ENCODE peak calls at places on chromosomes 4 and X, in six cellular contexts. One of them, this sample, is unnamed.

GRCh38 chr4:77065382-77065781 is 10.4 kb downstream of the CCNI start:
- DNase-seq in GM12878: no peak
- DNase-seq in natural killer cell: no peak
- DNase-seq in choroid plexus epithelial cell: peak; percentile 71
- DNase-seq in kidney epithelial cell: no peak
- DNase-seq in A549: no peak
- DNase-seq in this sample: no peak

GRCh38 chr4:145945431-145946155 is 7.0 kb upstream of the ZNF827 start:
- DNase-seq in GM12878: no peak
- DNase-seq in natural killer cell: no peak
- DNase-seq in choroid plexus epithelial cell: peak; percentile 47
- DNase-seq in kidney epithelial cell: no peak
- DNase-seq in A549: no peak
- DNase-seq in this sample: no peak

GRCh38 chr4:57424231-57424897 is 314.2 kb upstream of the IGFBP7 start:
- DNase-seq in GM12878: no peak
- DNase-seq in natural killer cell: no peak
- DNase-seq in choroid plexus epithelial cell: peak; percentile 42
- DNase-seq in kidney epithelial cell: peak; percentile 26
- DNase-seq in A549: no peak
- DNase-seq in this sample: no peak

GRCh38 chr4:41611881-41612871 is 74.2 kb downstream of the LIMCH1 start:
- DNase-seq in GM12878: no peak
- DNase-seq in natural killer cell: no peak
- DNase-seq in choroid plexus epithelial cell: peak; percentile 42
- DNase-seq in kidney epithelial cell: peak; percentile 42
- DNase-seq in A549: no peak
- DNase-seq in this sample: no peak

GRCh38 chr4:55824865-55825264 is 5.3 kb downstream of the EXOC1L start:
- DNase-seq in GM12878: no peak
- DNase-seq in natural killer cell: no peak
- DNase-seq in choroid plexus epithelial cell: no peak
- DNase-seq in kidney epithelial cell: no peak
- DNase-seq in A549: no peak
- DNase-seq in this sample: no peak

GRCh38 chr4:83207497-83208105 is 77.0 kb downstream of the COQ2 start:
- DNase-seq in GM12878: no peak
- DNase-seq in natural killer cell: no peak
- DNase-seq in choroid plexus epithelial cell: peak; percentile 81
- DNase-seq in kidney epithelial cell: peak; percentile 61
- DNase-seq in A549: peak; percentile 18
- DNase-seq in this sample: no peak

GRCh38 chr4:114209589-114209988 is 230.1 kb upstream of the ARSJ start:
- DNase-seq in GM12878: no peak
- DNase-seq in natural killer cell: no peak
- DNase-seq in choroid plexus epithelial cell: no peak
- DNase-seq in kidney epithelial cell: no peak
- DNase-seq in A549: no peak
- DNase-seq in this sample: no peak

GRCh38 chr4:121192500-121192899 is 28.4 kb upstream of the TNIP3 start:
- DNase-seq in GM12878: peak; percentile 39
- DNase-seq in natural killer cell: no peak
- DNase-seq in choroid plexus epithelial cell: peak; percentile 72
- DNase-seq in kidney epithelial cell: no peak
- DNase-seq in A549: no peak
- DNase-seq in this sample: no peak

GRCh38 chr4:1008840-1009646 is 2.4 kb upstream of the FGFRL1 start:
- DNase-seq in GM12878: no peak
- DNase-seq in natural killer cell: peak; percentile 45
- DNase-seq in choroid plexus epithelial cell: no peak
- DNase-seq in kidney epithelial cell: no peak
- DNase-seq in A549: no peak
- DNase-seq in this sample: no peak

GRCh38 chr4:187389420-187389819 is 606.2 kb upstream of the ZFP42 start:
- DNase-seq in GM12878: no peak
- DNase-seq in natural killer cell: no peak
- DNase-seq in choroid plexus epithelial cell: no peak
- DNase-seq in kidney epithelial cell: no peak
- DNase-seq in A549: no peak
- DNase-seq in this sample: no peak

GRCh38 chrX:124226129-124226528 is 106.3 kb upstream of the TEX13D start:
- DNase-seq in GM12878: no peak
- DNase-seq in natural killer cell: no peak
- DNase-seq in choroid plexus epithelial cell: no peak
- DNase-seq in kidney epithelial cell: no peak
- DNase-seq in A549: no peak
- DNase-seq in this sample: no peak

GRCh38 chr4:89753601-89754066 is 83.3 kb downstream of the SNCA start:
- DNase-seq in GM12878: no peak
- DNase-seq in natural killer cell: no peak
- DNase-seq in choroid plexus epithelial cell: peak; percentile 99
- DNase-seq in kidney epithelial cell: peak; percentile 94
- DNase-seq in A549: peak; percentile 3
- DNase-seq in this sample: no peak

GRCh38 chr4:3531306-3531886 is 826 bp downstream of the LRPAP1 start:
- DNase-seq in GM12878: no peak
- DNase-seq in natural killer cell: no peak
- DNase-seq in choroid plexus epithelial cell: peak; percentile 17
- DNase-seq in kidney epithelial cell: no peak
- DNase-seq in A549: no peak
- DNase-seq in this sample: no peak

GRCh38 chr4:13476915-13477314 is 7.2 kb downstream of the RAB28 start:
- DNase-seq in GM12878: no peak
- DNase-seq in natural killer cell: no peak
- DNase-seq in choroid plexus epithelial cell: peak; percentile 77
- DNase-seq in kidney epithelial cell: peak; percentile 25
- DNase-seq in A549: no peak
- DNase-seq in this sample: no peak

GRCh38 chr4:153022233-153022632 is 86.1 kb downstream of the FHDC1 start:
- DNase-seq in GM12878: no peak
- DNase-seq in natural killer cell: no peak
- DNase-seq in choroid plexus epithelial cell: no peak
- DNase-seq in kidney epithelial cell: no peak
- DNase-seq in A549: no peak
- DNase-seq in this sample: no peak

GRCh38 chrX:110346681-110347080 is 12.0 kb upstream of the RTL9 start:
- DNase-seq in GM12878: no peak
- DNase-seq in natural killer cell: no peak
- DNase-seq in choroid plexus epithelial cell: peak; percentile 33
- DNase-seq in kidney epithelial cell: no peak
- DNase-seq in A549: no peak
- DNase-seq in this sample: no peak

GRCh38 chrX:25070038-25070437 is 54.3 kb upstream of the ARX start:
- DNase-seq in GM12878: no peak
- DNase-seq in natural killer cell: no peak
- DNase-seq in choroid plexus epithelial cell: no peak
- DNase-seq in kidney epithelial cell: no peak
- DNase-seq in A549: no peak
- DNase-seq in this sample: no peak

GRCh38 chrX:25068340-25068739 is 52.6 kb upstream of the ARX start:
- DNase-seq in GM12878: no peak
- DNase-seq in natural killer cell: no peak
- DNase-seq in choroid plexus epithelial cell: no peak
- DNase-seq in kidney epithelial cell: no peak
- DNase-seq in A549: no peak
- DNase-seq in this sample: no peak

GRCh38 chrX:25067271-25068172 is 51.8 kb upstream of the ARX start:
- DNase-seq in GM12878: no peak
- DNase-seq in natural killer cell: no peak
- DNase-seq in choroid plexus epithelial cell: no peak
- DNase-seq in kidney epithelial cell: no peak
- DNase-seq in A549: no peak
- DNase-seq in this sample: no peak

GRCh38 chrX:25069209-25069608 is 53.4 kb upstream of the ARX start:
- DNase-seq in GM12878: no peak
- DNase-seq in natural killer cell: no peak
- DNase-seq in choroid plexus epithelial cell: no peak
- DNase-seq in kidney epithelial cell: no peak
- DNase-seq in A549: no peak
- DNase-seq in this sample: no peak

GRCh38 chrX:25072247-25072646 is 56.5 kb upstream of the ARX start:
- DNase-seq in GM12878: no peak
- DNase-seq in natural killer cell: no peak
- DNase-seq in choroid plexus epithelial cell: no peak
- DNase-seq in kidney epithelial cell: no peak
- DNase-seq in A549: no peak
- DNase-seq in this sample: no peak
- TF ChIP-seq CTCF in GM12878: no peak
- TF ChIP-seq CTCF in natural killer cell: no peak
- TF ChIP-seq CTCF in choroid plexus epithelial cell: no peak
- TF ChIP-seq CTCF in kidney epithelial cell: no peak
- TF ChIP-seq CTCF in A549: no peak
- TF ChIP-seq CTCF in this sample: no peak

DNA sequence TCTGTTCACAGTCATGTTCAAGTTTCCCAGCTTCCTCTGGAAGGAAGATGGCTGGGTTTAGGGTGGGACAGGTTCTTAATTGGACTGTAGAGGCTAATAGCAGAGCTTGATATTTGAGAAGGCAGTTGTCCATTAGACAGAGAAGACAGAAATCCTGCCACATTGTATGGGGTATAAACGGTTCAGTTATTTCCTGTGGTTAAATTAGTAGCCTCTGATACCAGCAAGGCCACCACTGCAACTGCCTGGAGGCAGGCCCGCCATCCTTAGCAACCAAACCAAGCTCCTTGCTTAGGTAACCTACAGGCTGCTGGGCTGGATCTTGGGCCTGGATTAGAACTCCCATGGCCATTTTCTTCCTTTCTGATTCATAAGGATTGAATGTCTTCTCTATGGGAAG is 1367.0 kb downstream of the PCDH7 start:
- DNase-seq in GM12878: no peak
- DNase-seq in natural killer cell: no peak
- DNase-seq in choroid plexus epithelial cell: no peak
- DNase-seq in kidney epithelial cell: no peak
- DNase-seq in A549: no peak
- DNase-seq in this sample: no peak
- TF ChIP-seq CTCF in GM12878: no peak
- TF ChIP-seq CTCF in natural killer cell: no peak
- TF ChIP-seq CTCF in choroid plexus epithelial cell: no peak
- TF ChIP-seq CTCF in kidney epithelial cell: no peak
- TF ChIP-seq CTCF in A549: no peak
- TF ChIP-seq CTCF in this sample: no peak

DNA sequence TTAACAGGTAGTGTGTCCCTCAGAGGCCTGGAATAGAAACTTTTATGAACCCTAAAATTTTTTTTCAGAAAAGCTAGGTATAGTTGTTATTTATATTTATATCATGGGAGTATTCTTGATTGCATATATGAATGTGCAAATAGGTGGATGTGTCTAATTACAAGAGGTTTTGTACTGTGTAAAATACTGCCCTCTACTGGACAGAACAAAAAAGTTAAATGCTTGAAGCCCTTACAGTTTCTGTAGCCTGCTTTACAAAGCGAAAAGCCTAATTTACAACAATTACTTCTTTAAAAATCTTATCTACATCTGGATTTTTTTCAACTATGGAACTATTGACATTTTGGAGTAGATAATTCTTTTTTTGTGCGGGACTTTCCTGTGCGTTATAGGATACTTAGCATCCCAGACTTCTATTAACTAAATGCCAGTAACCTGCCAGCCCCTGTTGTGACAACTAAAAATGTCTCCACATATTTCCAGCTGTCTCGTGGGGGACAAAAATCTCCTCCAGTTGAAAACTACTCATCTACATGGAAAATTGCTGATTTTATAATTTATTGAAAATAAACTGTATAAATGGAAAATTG is 35.1 kb downstream of the ENPEP start:
- DNase-seq in GM12878: no peak
- DNase-seq in natural killer cell: no peak
- DNase-seq in choroid plexus epithelial cell: peak; percentile 83
- DNase-seq in kidney epithelial cell: no peak
- DNase-seq in A549: peak; percentile 11
- DNase-seq in this sample: no peak
- TF ChIP-seq CTCF in GM12878: peak; percentile 53
- TF ChIP-seq CTCF in natural killer cell: peak; percentile 84
- TF ChIP-seq CTCF in choroid plexus epithelial cell: peak; percentile 56
- TF ChIP-seq CTCF in kidney epithelial cell: peak; percentile 49
- TF ChIP-seq CTCF in A549: peak; percentile 65
- TF ChIP-seq CTCF in this sample: peak; percentile 85

DNA sequence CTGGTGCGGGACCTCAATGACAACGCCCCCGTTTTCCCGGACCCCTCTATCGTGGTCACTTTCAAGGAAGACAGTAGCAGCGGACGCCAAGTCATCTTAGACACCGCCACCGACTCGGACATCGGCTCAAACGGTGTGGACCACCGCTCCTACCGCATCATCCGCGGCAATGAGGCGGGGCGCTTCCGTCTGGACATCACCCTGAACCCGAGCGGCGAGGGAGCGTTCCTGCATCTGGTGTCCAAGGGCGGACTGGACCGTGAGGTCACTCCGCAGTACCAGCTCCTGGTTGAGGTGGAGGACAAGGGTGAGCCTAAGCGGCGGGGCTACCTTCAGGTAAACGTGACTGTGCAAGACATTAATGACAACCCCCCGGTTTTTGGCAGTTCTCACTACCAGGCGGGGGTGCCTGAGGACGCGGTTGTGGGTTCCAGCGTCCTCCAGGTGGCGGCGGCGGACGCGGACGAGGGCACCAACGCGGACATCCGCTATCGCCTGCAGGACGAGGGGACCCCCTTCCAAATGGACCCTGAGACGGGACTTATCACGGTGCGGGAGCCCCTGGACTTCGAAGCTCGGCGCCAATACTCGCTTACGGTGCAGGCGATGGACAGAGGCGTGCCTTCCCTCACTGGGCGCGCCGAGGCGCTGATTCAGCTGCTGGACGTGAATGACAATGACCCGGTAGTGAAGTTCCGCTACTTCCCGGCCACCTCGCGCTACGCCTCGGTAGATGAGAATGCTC is 2.2 kb downstream of the FAT4 start:
- DNase-seq in GM12878: no peak
- DNase-seq in natural killer cell: peak; percentile 21
- DNase-seq in choroid plexus epithelial cell: peak; percentile 43
- DNase-seq in kidney epithelial cell: no peak
- DNase-seq in A549: peak; percentile 21
- DNase-seq in this sample: peak; percentile 14
- TF ChIP-seq CTCF in GM12878: no peak
- TF ChIP-seq CTCF in natural killer cell: no peak
- TF ChIP-seq CTCF in choroid plexus epithelial cell: peak; percentile 44
- TF ChIP-seq CTCF in kidney epithelial cell: peak; percentile 28
- TF ChIP-seq CTCF in A549: peak; percentile 25
- TF ChIP-seq CTCF in this sample: peak; percentile 24

DNA sequence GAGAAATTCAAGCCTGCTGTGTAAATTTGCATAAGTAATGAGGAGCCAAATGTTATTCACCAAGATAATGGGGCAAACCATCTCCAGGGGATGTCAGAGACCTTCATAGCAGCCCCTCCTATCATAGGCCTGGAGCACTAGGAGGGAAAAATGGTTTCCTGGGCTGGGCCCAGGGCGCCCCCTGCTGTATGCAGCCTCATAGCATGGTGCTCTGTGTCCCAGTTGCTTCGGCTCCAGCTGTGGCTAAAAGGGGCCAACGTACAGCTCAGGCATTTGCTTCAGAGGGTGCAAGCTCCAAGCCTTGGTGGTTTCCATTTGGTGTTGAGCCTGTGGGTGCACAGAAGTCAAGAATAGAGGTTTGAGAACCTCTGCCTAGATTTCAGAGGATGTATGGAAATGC is 859.3 kb downstream of the RPA4 start:
- DNase-seq in GM12878: no peak
- DNase-seq in natural killer cell: no peak
- DNase-seq in choroid plexus epithelial cell: peak; percentile 1
- DNase-seq in kidney epithelial cell: no peak
- DNase-seq in A549: no peak
- DNase-seq in this sample: no peak
- TF ChIP-seq CTCF in GM12878: peak; percentile 20
- TF ChIP-seq CTCF in natural killer cell: no peak
- TF ChIP-seq CTCF in choroid plexus epithelial cell: peak; percentile 38
- TF ChIP-seq CTCF in kidney epithelial cell: no peak
- TF ChIP-seq CTCF in A549: no peak
- TF ChIP-seq CTCF in this sample: no peak